ENCODE peak calls at places on chromosomes 7 and 10, in six cellular contexts. J is glutamatergic neuron; K is Ammon's horn; T is LoVo; V is effector memory CD8-positive, alpha-beta T cell; E is NCI-H1417. L is an unnamed sample.
A peak's percentile ranks its signal among the peaks of the same experiment; 100 is the strongest.

GRCh38 chr10:49579621-49580020 is 30.5 kb upstream of the SLC18A3 start:
- DNase-seq in J (no peak), K (no peak), T (no peak), V (no peak), E (no peak), L (no peak)

GRCh38 chr7:112204072-112204775 is 2.0 kb downstream of the DOCK4 start:
- DNase-seq in J (no peak), K (peak; percentile 48), T (no peak), V (no peak), E (peak; percentile 75), L (peak; percentile 22)

GRCh38 chr7:21142081-21142480 is 285.8 kb upstream of the SP4 start:
- DNase-seq in J (no peak), K (no peak), T (no peak), V (no peak), E (no peak), L (no peak)

GRCh38 chr10:55500931-55501559 is 700.0 kb upstream of the PCDH15 start:
- DNase-seq in J (peak; percentile 53), K (no peak), T (peak; percentile 20), V (no peak), E (peak; percentile 56), L (no peak)

GRCh38 chr7:81769891-81770818 is at the start of gene HGF:
- DNase-seq in J (peak; percentile 15), K (peak; percentile 56), T (no peak), V (no peak), E (no peak), L (no peak)

GRCh38 chr10:28730031-28730778 is 52.9 kb downstream of the BAMBI start:
- DNase-seq in J (no peak), K (no peak), T (no peak), V (no peak), E (no peak), L (no peak)

GRCh38 chr10:133527779-133528271 is 662 bp downstream of the CYP2E1 start:
- DNase-seq in J (peak; percentile 41), K (no peak), T (no peak), V (no peak), E (no peak), L (no peak)

GRCh38 chr7:98880485-98880884 is 2.2 kb downstream of the TRRAP start:
- DNase-seq in J (no peak), K (no peak), T (no peak), V (no peak), E (no peak), L (no peak)

GRCh38 chr7:30285531-30286284 is 1.3 kb downstream of the ZNRF2 start:
- DNase-seq in J (peak; percentile 36), K (peak; percentile 30), T (peak; percentile 53), V (peak; percentile 58), E (peak; percentile 72), L (peak; percentile 37)

GRCh38 chr7:25857376-25858067 is 294.5 kb upstream of the NFE2L3 start:
- DNase-seq in J (peak; percentile 24), K (no peak), T (peak; percentile 94), V (no peak), E (peak; percentile 99), L (no peak)

GRCh38 chr10:100886946-100887345 is 25.8 kb upstream of the SLF2 start:
- DNase-seq in J (no peak), K (no peak), T (no peak), V (no peak), E (no peak), L (no peak)

GRCh38 chr7:121273467-121274167 is 55.2 kb upstream of the WNT16 start:
- DNase-seq in J (no peak), K (no peak), T (no peak), V (no peak), E (no peak), L (no peak)

GRCh38 chr7:73829921-73830617 is 727 bp upstream of the CLDN4 start:
- DNase-seq in J (no peak), K (no peak), T (peak; percentile 78), V (no peak), E (peak; percentile 56), L (no peak)

L was measured in NK-92 treated with Interleukin-12 subunit alpha and Interleukin-12 subunit beta, amount 100 ng/mL, for 24 hours.